ENCODE peak calls at places on chromosome 9, in nine cellular contexts. A, F, Q, U, N, D, Z, I and T are unnamed samples.

GRCh38 chr9:89969156-89969566 is 364.3 kb downstream of the GADD45G start:
- DNase-seq in A (no peak), Q (no peak), N (peak), Z (no peak), U (no peak), F (no peak), I (no peak), D (no peak), T (no peak)

GRCh38 chr9:126398403-126399058 is 71.9 kb downstream of the MVB12B start:
- DNase-seq in D (no peak), Z (peak), I (peak), Q (peak), F (peak), U (peak), A (peak), N (peak), T (peak)

GRCh38 chr9:97737429-97737828 is 40.3 kb upstream of the XPA start:
- DNase-seq in D (peak), Q (no peak), N (no peak), F (no peak), Z (no peak), I (no peak), A (no peak), U (no peak), T (no peak)

GRCh38 chr9:99690573-99690972 is 131.1 kb upstream of the NR4A3 start:
- DNase-seq in A (no peak), Z (no peak), Q (peak), F (no peak), I (peak), U (peak), N (no peak), D (no peak), T (peak)

GRCh38 chr9:123091459-123091858 is 58.0 kb downstream of the GPR21 start:
- DNase-seq in A (no peak), U (no peak), Q (no peak), F (no peak), D (no peak), I (no peak), N (no peak), Z (no peak), T (no peak)

GRCh38 chr9:6024035-6024554 is 8.7 kb upstream of the RANBP6 start:
- DNase-seq in A (no peak), D (no peak), F (peak), U (no peak), Q (no peak), I (no peak), N (peak), Z (no peak), T (no peak)

GRCh38 chr9:68777070-68777763 is 72.2 kb downstream of the PIP5K1B start:
- DNase-seq in Z (no peak), A (no peak), I (no peak), D (no peak), U (no peak), N (no peak), F (no peak), Q (no peak), T (no peak)

GRCh38 chr9:20701058-20701457 is 17.0 kb downstream of the FOCAD start:
- DNase-seq in F (no peak), N (no peak), Q (no peak), I (no peak), D (no peak), U (peak), Z (no peak), A (no peak), T (no peak)

GRCh38 chr9:5587024-5587423 is 41.9 kb upstream of the RIC1 start:
- DNase-seq in F (peak), A (no peak), N (no peak), U (no peak), I (no peak), D (peak), Q (no peak), Z (no peak), T (no peak)

GRCh38 chr9:137280478-137281344 is 3.2 kb downstream of the TOR4A start:
- DNase-seq in Z (no peak), D (no peak), I (no peak), U (no peak), A (no peak), Q (no peak), N (no peak), F (no peak), T (no peak)

GRCh38 chr9:84819446-84819845 is 149.9 kb downstream of the NTRK2 start:
- DNase-seq in Z (no peak), F (no peak), I (no peak), U (no peak), Q (no peak), A (no peak), D (no peak), N (no peak), T (no peak)